ENCODE peak calls at places on chromosome 13, in eight cellular contexts. C, Q, D, T, H, P, J and O are unnamed samples.

GRCh38 chr13:73036566-73036965 is 22.2 kb upstream of the KLF5 start:
- DNase-seq in H (no peak), Q (no peak), J (no peak), T (no peak), C (no peak), P (no peak), D (no peak), O (no peak)

GRCh38 chr13:48156466-48156865 is 61.6 kb upstream of the MED4 start:
- DNase-seq in J (no peak), T (peak), Q (no peak), H (no peak), C (no peak), P (no peak), D (no peak), O (peak)

GRCh38 chr13:29844441-29844840 is 6.0 kb downstream of the UBL3 start:
- DNase-seq in Q (no peak), J (no peak), P (no peak), H (no peak), D (no peak), T (no peak), C (no peak), O (no peak)

GRCh38 chr13:82739881-82740280 is 1142.4 kb downstream of the SLITRK1 start:
- DNase-seq in D (peak), H (no peak), T (no peak), Q (no peak), P (no peak), J (no peak), C (no peak), O (no peak)

GRCh38 chr13:65613004-65613403 is 1617.1 kb downstream of the PCDH9 start:
- DNase-seq in D (no peak), H (no peak), J (no peak), C (peak), T (peak), P (no peak), Q (no peak), O (no peak)

GRCh38 chr13:60482012-60482411 is 85.0 kb downstream of the TDRD3 start:
- DNase-seq in C (no peak), H (no peak), P (no peak), T (no peak), D (peak), J (no peak), Q (no peak), O (peak)

GRCh38 chr13:83825676-83826075 is 56.6 kb downstream of the SLITRK1 start:
- DNase-seq in P (peak), Q (peak), H (no peak), D (no peak), J (no peak), C (no peak), T (no peak), O (no peak)

GRCh38 chr13:79589605-79590511 is 108.9 kb downstream of the NDFIP2 start:
- DNase-seq in T (no peak), P (no peak), J (no peak), H (no peak), Q (no peak), C (no peak), D (peak), O (no peak)

GRCh38 chr13:21971662-21972635 is 301.1 kb downstream of the FGF9 start:
- DNase-seq in H (no peak), T (no peak), D (no peak), C (no peak), Q (no peak), P (no peak), J (no peak), O (no peak)

GRCh38 chr13:48580185-48580803 is 47.4 kb upstream of the RCBTB2 start:
- DNase-seq in P (peak), T (peak), Q (peak), H (peak), C (peak), J (no peak), D (peak), O (peak)

GRCh38 chr13:83085186-83085900 is 796.9 kb downstream of the SLITRK1 start:
- DNase-seq in J (no peak), P (no peak), C (no peak), H (no peak), T (no peak), D (peak), Q (no peak), O (no peak)

GRCh38 chr13:106103779-106104178 is 431.7 kb downstream of the EFNB2 start:
- DNase-seq in Q (no peak), H (no peak), J (no peak), D (peak), P (no peak), C (peak), T (no peak), O (no peak)

GRCh38 chr13:61884830-61885229 is 469.2 kb upstream of the PCDH20 start:
- DNase-seq in T (no peak), C (no peak), H (no peak), J (no peak), D (no peak), Q (no peak), P (no peak), O (no peak)

GRCh38 chr13:30234763-30235162 is 72.6 kb downstream of the KATNAL1 start:
- DNase-seq in T (no peak), Q (peak), H (no peak), D (no peak), C (no peak), P (no peak), J (no peak), O (no peak)

GRCh38 chr13:42762917-42763316 is 18.5 kb upstream of the FAM216B start:
- DNase-seq in T (no peak), J (no peak), Q (peak), H (no peak), C (no peak), P (no peak), D (peak), O (no peak)

GRCh38 chr13:97142452-97142851 is 79.7 kb upstream of the MBNL2 start:
- DNase-seq in C (peak), J (no peak), Q (no peak), T (peak), P (peak), H (no peak), D (peak), O (no peak)

GRCh38 chr13:20285530-20285929 is 53.4 kb upstream of the GJB6 start:
- DNase-seq in T (no peak), Q (no peak), H (no peak), D (no peak), C (no peak), J (no peak), P (no peak), O (no peak)

GRCh38 chr13:105037064-105037463 is 1498.4 kb downstream of the EFNB2 start:
- DNase-seq in P (no peak), H (no peak), C (no peak), Q (no peak), T (no peak), D (no peak), J (no peak), O (no peak)

GRCh38 chr13:40178130-40178529 is 488.3 kb downstream of the FOXO1 start:
- DNase-seq in T (no peak), Q (no peak), D (no peak), P (no peak), H (no peak), J (no peak), C (no peak), O (no peak)

GRCh38 chr13:46685006-46685730 is 111.8 kb downstream of the ESD start:
- DNase-seq in T (no peak), H (no peak), Q (no peak), P (no peak), C (no peak), J (no peak), D (no peak), O (no peak)

GRCh38 chr13:109389892-109390345 is 396.5 kb downstream of the IRS2 start:
- DNase-seq in J (no peak), Q (no peak), H (no peak), P (no peak), D (peak), C (no peak), T (no peak), O (no peak)

GRCh38 chr13:51778407-51778806 is 25.6 kb downstream of the DHRS12 start:
- DNase-seq in T (no peak), H (no peak), D (no peak), Q (no peak), P (peak), J (no peak), C (no peak), O (no peak)

GRCh38 chr13:106573855-106574254 is 5.9 kb upstream of the ARGLU1 start:
- DNase-seq in C (no peak), T (no peak), H (no peak), Q (no peak), P (peak), D (peak), J (peak), O (no peak)

GRCh38 chr13:94620286-94620896 is 18.7 kb downstream of the GPR180 start:
- DNase-seq in J (no peak), T (peak), C (peak), H (peak), D (peak), Q (no peak), P (peak), O (peak)

GRCh38 chr13:63497601-63498000 is 2082.0 kb upstream of the PCDH20 start:
- DNase-seq in J (no peak), D (peak), T (no peak), P (no peak), C (no peak), Q (no peak), H (no peak), O (no peak)

GRCh38 chr13:38202730-38203129 is 146.9 kb upstream of the UFM1 start:
- DNase-seq in D (peak), P (no peak), J (no peak), H (no peak), Q (peak), T (no peak), C (no peak), O (peak)

GRCh38 chr13:99083976-99084375 is 106.1 kb upstream of the DOCK9 start:
- DNase-seq in J (no peak), C (no peak), Q (no peak), H (no peak), T (no peak), D (no peak), P (peak), O (peak)

GRCh38 chr13:107912745-107913144 is 302.6 kb downstream of the LIG4 start:
- DNase-seq in D (no peak), P (no peak), T (no peak), J (no peak), Q (no peak), H (no peak), C (no peak), O (no peak)

GRCh38 chr13:74115138-74115537 is 19.1 kb downstream of the KLF12 start:
- DNase-seq in P (no peak), H (no peak), T (no peak), D (peak), Q (peak), C (no peak), J (no peak), O (no peak)

GRCh38 chr13:112994781-112995355 is 25.9 kb downstream of the MCF2L start:
- DNase-seq in Q (no peak), J (no peak), T (no peak), H (no peak), P (no peak), D (no peak), C (no peak), O (no peak)
- TF ChIP-seq CTCF in Q (no peak), J (no peak), T (no peak), H (no peak), P (no peak), D (no peak), C (no peak), O (no peak)

DNA sequence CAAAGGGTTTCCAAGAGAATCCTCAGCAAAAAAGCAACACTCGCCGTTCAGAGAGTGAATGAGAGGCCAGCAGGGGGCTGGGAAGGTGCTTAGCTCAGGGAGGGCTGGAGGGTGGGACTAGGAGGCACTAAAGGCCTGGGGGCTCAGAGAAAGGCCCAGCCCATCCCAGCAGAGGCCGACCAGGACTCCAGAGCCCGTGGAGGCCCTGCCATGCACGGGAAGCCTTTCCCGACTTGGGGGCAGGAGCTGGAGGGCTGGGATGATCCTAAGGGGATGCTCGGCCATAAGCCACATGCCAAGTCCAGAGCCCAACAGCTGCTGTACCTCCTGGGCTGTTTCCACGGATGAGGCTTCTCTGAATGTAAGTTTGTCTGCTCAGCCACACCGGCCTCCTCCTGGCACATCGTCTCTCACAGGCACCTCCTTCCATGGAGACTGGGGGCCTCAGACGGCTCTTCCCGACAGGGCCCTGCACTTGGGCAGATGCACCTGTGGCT is 19.5 kb downstream of the RASA3 start:
- DNase-seq in P (no peak), Q (no peak), C (no peak), T (peak), D (no peak), H (no peak), J (peak), O (no peak)
- TF ChIP-seq CTCF in P (no peak), Q (peak), C (no peak), T (no peak), D (no peak), H (no peak), J (no peak), O (no peak)

GRCh38 chr13:27556109-27556508 is 64.2 kb downstream of the LNX2 start:
- DNase-seq in Q (peak), H (no peak), C (peak), J (no peak), D (peak), T (no peak), P (peak), O (no peak)
- TF ChIP-seq CTCF in Q (peak), H (peak), C (no peak), J (peak), D (peak), T (no peak), P (peak), O (no peak)

DNA sequence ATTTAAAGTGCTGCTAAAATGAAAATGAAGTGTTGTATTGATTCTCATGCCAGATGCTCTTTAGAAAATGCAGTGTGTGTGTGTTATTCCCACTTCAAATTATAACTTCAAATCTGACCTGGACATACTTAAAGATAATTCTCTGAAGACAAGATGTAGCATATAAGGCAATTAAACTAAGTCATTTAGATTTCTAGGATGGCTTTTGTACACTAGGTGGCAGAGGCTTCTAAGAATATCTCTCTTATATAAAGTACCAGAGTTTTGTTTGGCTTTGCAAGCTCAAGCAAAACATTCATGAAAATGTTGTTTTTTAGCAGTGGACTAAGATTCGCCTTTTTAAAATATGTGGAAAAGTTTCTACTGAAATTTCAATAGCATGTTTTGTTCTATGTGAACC is 407.2 kb downstream of the GPC5 start:
- DNase-seq in T (peak), J (no peak), D (no peak), P (no peak), Q (no peak), H (no peak), C (no peak), O (no peak)
- TF ChIP-seq CTCF in T (peak), J (no peak), D (no peak), P (no peak), Q (peak), H (peak), C (no peak), O (no peak)

GRCh38 chr13:111505175-111505777 is 184.8 kb downstream of the TEX29 start:
- DNase-seq in D (no peak), H (peak), P (no peak), Q (no peak), T (peak), J (no peak), C (peak), O (peak)
- TF ChIP-seq CTCF in D (no peak), H (peak), P (peak), Q (no peak), T (peak), J (no peak), C (peak), O (no peak)

DNA sequence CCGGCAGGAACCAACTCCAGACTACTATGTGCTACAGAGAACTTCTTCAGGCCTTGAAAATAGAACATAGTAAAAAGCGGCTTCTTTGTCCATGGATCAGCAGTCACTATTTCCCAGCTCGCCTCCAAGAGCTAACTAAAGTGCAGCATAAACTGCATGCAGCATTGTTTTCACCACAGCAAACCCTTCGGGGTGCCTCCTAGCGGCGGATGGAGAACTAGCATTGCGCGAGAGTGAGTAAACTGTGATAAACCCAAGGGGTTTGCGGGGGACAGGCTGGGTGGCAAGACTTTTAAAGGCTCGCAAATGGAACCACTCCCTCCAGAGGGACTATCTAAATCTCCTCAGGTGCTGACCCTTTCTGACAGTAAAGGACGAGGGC is 21.6 kb upstream of the SGCG start:
- DNase-seq in T (peak), Q (peak), P (peak), C (peak), D (peak), J (no peak), H (peak), O (peak)
- TF ChIP-seq CTCF in T (peak), Q (peak), P (no peak), C (peak), D (peak), J (peak), H (peak), O (peak)

GRCh38 chr13:71316964-71317363 is 550.0 kb downstream of the DACH1 start:
- DNase-seq in H (peak), T (no peak), D (no peak), J (no peak), C (no peak), Q (no peak), P (no peak), O (no peak)

GRCh38 chr13:71320452-71320851 is 546.6 kb downstream of the DACH1 start:
- DNase-seq in H (no peak), P (no peak), T (peak), J (no peak), Q (no peak), D (peak), C (peak), O (peak)
- TF ChIP-seq CTCF in H (peak), P (peak), T (peak), J (peak), Q (peak), D (peak), C (no peak), O (no peak)

GRCh38 chr13:33003458-33004019 is 12.7 kb upstream of the KL start:
- DNase-seq in H (no peak), Q (no peak), P (no peak), T (no peak), J (no peak), C (no peak), D (no peak), O (no peak)

GRCh38 chr13:33007237-33007636 is 9.0 kb upstream of the KL start:
- DNase-seq in D (no peak), P (no peak), T (no peak), Q (no peak), H (no peak), J (no peak), C (no peak), O (no peak)

GRCh38 chr13:33006646-33007045 is 9.6 kb upstream of the KL start:
- DNase-seq in H (no peak), Q (peak), D (no peak), J (no peak), T (no peak), P (no peak), C (no peak), O (no peak)

GRCh38 chr13:33007950-33008349 is 8.3 kb upstream of the KL start:
- DNase-seq in H (no peak), Q (no peak), T (no peak), P (no peak), J (no peak), D (no peak), C (no peak), O (no peak)

DNA sequence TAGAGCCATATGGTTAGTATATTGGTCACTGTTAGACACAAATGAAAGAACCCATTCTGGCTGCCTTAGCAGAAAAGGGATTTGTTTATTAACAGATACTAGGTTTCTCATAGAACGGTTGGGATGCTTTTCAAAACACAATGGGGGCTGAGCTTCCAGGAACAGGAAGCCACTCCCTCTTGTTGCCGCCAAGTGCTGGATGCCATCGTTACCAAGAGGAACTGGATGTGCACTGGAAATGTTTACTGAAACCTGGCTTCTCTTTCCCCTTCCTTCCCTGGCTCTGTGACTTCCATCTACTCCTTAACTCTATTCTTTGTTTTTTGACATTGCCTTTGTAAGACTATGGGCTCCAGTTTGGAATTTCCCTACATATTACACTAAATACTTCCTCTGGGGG is 11.8 kb upstream of the KL start:
- DNase-seq in Q (no peak), H (no peak), C (no peak), J (no peak), D (peak), T (peak), P (peak), O (no peak)
- TF ChIP-seq CTCF in Q (no peak), H (no peak), C (no peak), J (no peak), D (no peak), T (no peak), P (no peak), O (no peak)

GRCh38 chr13:110815471-110816204 is 99.2 kb downstream of the ANKRD10 start:
- DNase-seq in P (no peak), H (no peak), D (no peak), C (no peak), J (peak), T (no peak), Q (no peak), O (no peak)

GRCh38 chr13:110811751-110812110 is 98.2 kb downstream of the ING1 start:
- DNase-seq in H (no peak), J (no peak), P (no peak), C (no peak), T (no peak), Q (no peak), D (no peak), O (peak)

GRCh38 chr13:110812111-110812868 is 98.8 kb downstream of the ING1 start:
- DNase-seq in T (peak), H (no peak), J (peak), C (no peak), P (no peak), Q (no peak), D (peak), O (no peak)

GRCh38 chr13:110812869-110813645 is 99.6 kb downstream of the ING1 start:
- DNase-seq in J (peak), D (no peak), Q (no peak), P (no peak), T (no peak), C (no peak), H (no peak), O (no peak)

GRCh38 chr13:110813646-110814624 is 100.4 kb downstream of the ING1 start:
- DNase-seq in Q (no peak), H (no peak), C (peak), P (no peak), T (no peak), J (peak), D (peak), O (no peak)
- TF ChIP-seq CTCF in Q (no peak), H (no peak), C (no peak), P (no peak), T (peak), J (no peak), D (no peak), O (peak)

GRCh38 chr13:34942732-34943674 is 933 bp downstream of the NBEA start:
- DNase-seq in J (peak), Q (no peak), C (peak), P (peak), H (peak), D (no peak), T (peak), O (peak)
- TF ChIP-seq CTCF in J (no peak), Q (no peak), C (no peak), P (no peak), H (no peak), D (no peak), T (no peak), O (no peak)